ENCODE peak calls at places on chromosomes 5 and 9, in nine cellular contexts. Z, I, O, S, M, P, F, E and U are unnamed samples.
A peak's percentile ranks its signal among the peaks of the same experiment; 100 is the strongest.

GRCh38 chr5:43514471-43514815 is 505 bp downstream of the C5orf34 start:
- DNase-seq in Z (no peak), I (no peak), O (no peak), S (no peak), M (peak; percentile 18), P (no peak), F (peak; percentile 51), E (peak; percentile 87), U (peak; percentile 33)

GRCh38 chr5:61167382-61167781 is 5.1 kb upstream of the SMIM15 start:
- DNase-seq in Z (no peak), I (no peak), O (no peak), S (no peak), M (peak; percentile 10), P (peak; percentile 38), F (no peak), E (peak; percentile 65), U (peak; percentile 26)

GRCh38 chr5:122118356-122118948 is 10.9 kb upstream of the ZNF474 start:
- DNase-seq in Z (no peak), I (no peak), O (no peak), S (no peak), M (no peak), P (no peak), F (no peak), E (no peak), U (no peak)

GRCh38 chr9:33161589-33162132 is 5.5 kb downstream of the B4GALT1 start:
- DNase-seq in Z (no peak), I (no peak), O (peak; percentile 57), S (no peak), M (no peak), P (no peak), F (no peak), E (no peak), U (no peak)

GRCh38 chr5:160649304-160649703 is 202.7 kb downstream of the ATP10B start:
- DNase-seq in Z (no peak), I (no peak), O (no peak), S (no peak), M (no peak), P (no peak), F (no peak), E (no peak), U (peak; percentile 32)

GRCh38 chr5:58484505-58484904 is 6.7 kb upstream of the GAPT start:
- DNase-seq in Z (no peak), I (no peak), O (no peak), S (no peak), M (no peak), P (no peak), F (no peak), E (no peak), U (no peak)

GRCh38 chr5:146788918-146789317 is 89.6 kb downstream of the PPP2R2B start:
- DNase-seq in Z (no peak), I (no peak), O (no peak), S (no peak), M (no peak), P (no peak), F (no peak), E (no peak), U (no peak)

GRCh38 chr9:122144836-122145235 is 14.7 kb downstream of the NDUFA8 start:
- DNase-seq in Z (no peak), I (no peak), O (no peak), S (no peak), M (no peak), P (no peak), F (no peak), E (no peak), U (no peak)

GRCh38 chr5:153187503-153187902 is 303.0 kb upstream of the GRIA1 start:
- DNase-seq in Z (no peak), I (no peak), O (no peak), S (no peak), M (no peak), P (no peak), F (no peak), E (no peak), U (no peak)

GRCh38 chr5:94359880-94360279 is 258.5 kb downstream of the KIAA0825 start:
- DNase-seq in Z (no peak), I (no peak), O (no peak), S (no peak), M (no peak), P (no peak), F (no peak), E (no peak), U (no peak)

GRCh38 chr5:59660737-59661136 is 232.8 kb downstream of the PDE4D start:
- DNase-seq in Z (no peak), I (no peak), O (no peak), S (no peak), M (no peak), P (peak; percentile 20), F (no peak), E (peak; percentile 2), U (no peak)

GRCh38 chr9:77455312-77455927 is 192.7 kb downstream of the GNA14 start:
- DNase-seq in Z (no peak), I (no peak), O (no peak), S (no peak), M (no peak), P (no peak), F (no peak), E (no peak), U (no peak)

GRCh38 chr5:147427784-147428401 is 82.0 kb downstream of the DPYSL3 start:
- DNase-seq in Z (no peak), I (no peak), O (peak; percentile 69), S (no peak), M (no peak), P (no peak), F (no peak), E (peak; percentile 60), U (peak; percentile 29)

GRCh38 chr9:133521122-133522072 is 3.4 kb downstream of the MYMK start:
- DNase-seq in Z (no peak), I (peak; percentile 7), O (no peak), S (no peak), M (no peak), P (no peak), F (no peak), E (no peak), U (peak; percentile 51)

GRCh38 chr5:77882670-77883257 is 106.6 kb upstream of the TBCA start:
- DNase-seq in Z (no peak), I (no peak), O (no peak), S (no peak), M (no peak), P (no peak), F (peak; percentile 56), E (peak; percentile 92), U (no peak)

GRCh38 chr5:29378104-29378503 is 1815.4 kb upstream of the CDH6 start:
- DNase-seq in Z (no peak), I (no peak), O (no peak), S (no peak), M (no peak), P (no peak), F (no peak), E (no peak), U (no peak)

GRCh38 chr9:73199886-73200285 is 48.2 kb downstream of the ANXA1 start:
- DNase-seq in Z (peak; percentile 33), I (no peak), O (no peak), S (peak; percentile 15), M (no peak), P (no peak), F (no peak), E (no peak), U (no peak)
- TF ChIP-seq CTCF in Z (no peak), I (no peak), O (no peak), S (peak; percentile 18), M (peak; percentile 55), P (no peak), F (peak; percentile 41), E (no peak), U (peak; percentile 44)

GRCh38 chr5:75380099-75380498 is 43.1 kb downstream of the HMGCR start:
- DNase-seq in Z (no peak), I (no peak), O (no peak), S (no peak), M (no peak), P (no peak), F (no peak), E (no peak), U (no peak)

GRCh38 chr5:75384218-75384617 is 47.2 kb downstream of the HMGCR start:
- DNase-seq in Z (no peak), I (no peak), O (no peak), S (no peak), M (no peak), P (no peak), F (no peak), E (no peak), U (no peak)

DNA sequence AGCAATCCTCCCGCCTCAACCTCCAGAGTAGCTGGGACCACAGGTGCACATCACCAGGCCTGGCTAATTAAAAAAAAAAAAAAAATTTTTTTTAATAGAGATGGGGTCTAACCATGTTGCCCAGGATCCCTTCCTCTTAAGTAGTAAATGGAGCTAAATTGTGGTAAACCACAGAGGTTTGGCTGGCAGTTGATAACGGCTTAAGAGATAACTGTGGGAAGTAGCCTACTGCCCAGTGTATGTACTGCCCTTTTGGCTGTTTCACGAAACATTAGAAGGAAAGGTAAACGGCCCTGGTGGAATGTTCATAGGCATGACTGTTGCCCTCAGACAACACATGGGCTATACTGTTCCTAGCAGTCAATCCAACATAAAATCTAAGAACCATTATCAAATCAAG is 44.4 kb downstream of the HMGCR start:
- DNase-seq in Z (no peak), I (no peak), O (no peak), S (no peak), M (no peak), P (no peak), F (no peak), E (no peak), U (no peak)
- TF ChIP-seq CTCF in Z (no peak), I (no peak), O (no peak), S (no peak), M (no peak), P (no peak), F (no peak), E (no peak), U (no peak)

GRCh38 chr9:114364528-114365041 is 23.2 kb downstream of the AKNA start:
- DNase-seq in Z (no peak), I (no peak), O (no peak), S (no peak), M (peak; percentile 98), P (no peak), F (no peak), E (no peak), U (no peak)
- TF ChIP-seq CTCF in Z (no peak), I (no peak), O (no peak), S (no peak), M (no peak), P (no peak), F (no peak), E (no peak), U (no peak)

GRCh38 chr5:50658243-50658642 is 8.2 kb upstream of the PARP8 start:
- DNase-seq in Z (no peak), I (no peak), O (no peak), S (no peak), M (no peak), P (no peak), F (no peak), E (no peak), U (no peak)

GRCh38 chr5:50655810-50656205 is 10.6 kb upstream of the PARP8 start:
- DNase-seq in Z (no peak), I (no peak), O (no peak), S (no peak), M (no peak), P (no peak), F (no peak), E (no peak), U (no peak)

GRCh38 chr5:50653946-50654345 is 12.5 kb upstream of the PARP8 start:
- DNase-seq in Z (no peak), I (no peak), O (no peak), S (no peak), M (no peak), P (peak; percentile 25), F (no peak), E (no peak), U (no peak)

GRCh38 chr5:50657044-50657443 is 9.4 kb upstream of the PARP8 start:
- DNase-seq in Z (no peak), I (no peak), O (no peak), S (no peak), M (no peak), P (no peak), F (no peak), E (no peak), U (no peak)

GRCh38 chr5:50655067-50655809 is 11.2 kb upstream of the PARP8 start:
- DNase-seq in Z (no peak), I (no peak), O (no peak), S (no peak), M (no peak), P (no peak), F (no peak), E (no peak), U (no peak)
- TF ChIP-seq CTCF in Z (no peak), I (no peak), O (no peak), S (no peak), M (no peak), P (no peak), F (no peak), E (no peak), U (no peak)